ENCODE peak calls at places on chromosome 18, in nine cellular contexts. R, A, Y, V, L, F, C, I and H are unnamed samples.

GRCh38 chr18:77132369-77133050 is at the start of gene MBP:
- DNase-seq in Y (peak; percentile 43), C (peak; percentile 66), L (peak; percentile 33), V (peak; percentile 87), A (peak; percentile 76), I (no peak), F (peak; percentile 83), R (no peak), H (peak; percentile 90)

GRCh38 chr18:11154369-11154982 is 5.1 kb upstream of the PIEZO2 start:
- DNase-seq in C (peak; percentile 54), V (no peak), A (no peak), Y (no peak), R (peak; percentile 2), F (peak; percentile 82), I (peak; percentile 53), L (no peak), H (no peak)

GRCh38 chr18:74654637-74655036 is 57.0 kb downstream of the ZNF407 start:
- DNase-seq in L (no peak), V (no peak), A (no peak), C (peak; percentile 24), Y (no peak), I (peak; percentile 33), R (no peak), F (peak; percentile 60), H (no peak)

GRCh38 chr18:49168281-49168680 is 217.5 kb upstream of the SMAD7 start:
- DNase-seq in C (peak; percentile 22), A (no peak), R (no peak), L (no peak), V (peak; percentile 20), F (no peak), Y (no peak), I (no peak), H (no peak)

GRCh38 chr18:59246796-59247195 is 26.5 kb downstream of the RAX start:
- DNase-seq in I (no peak), A (no peak), V (no peak), C (no peak), R (no peak), L (no peak), Y (no peak), F (no peak), H (no peak)

GRCh38 chr18:32040936-32041335 is 22.3 kb downstream of the RNF125 start:
- DNase-seq in R (no peak), L (peak; percentile 19), Y (no peak), V (no peak), C (no peak), A (no peak), I (no peak), F (no peak), H (no peak)

GRCh38 chr18:76584414-76585310 is 89.6 kb upstream of the ZNF516 start:
- DNase-seq in L (no peak), C (no peak), V (no peak), I (no peak), A (no peak), R (no peak), Y (no peak), F (no peak), H (no peak)

GRCh38 chr18:48798334-48799197 is 152.2 kb downstream of the SMAD7 start:
- DNase-seq in V (peak; percentile 7), C (no peak), Y (no peak), L (no peak), F (no peak), I (no peak), R (no peak), A (no peak), H (peak; percentile 16)

GRCh38 chr18:75154997-75155396 is 53.9 kb downstream of the PTGR3 start:
- DNase-seq in A (no peak), F (no peak), C (no peak), V (no peak), Y (no peak), I (no peak), L (no peak), R (no peak), H (no peak)

GRCh38 chr18:36534154-36534688 is 236.7 kb downstream of the FHOD3 start:
- DNase-seq in R (no peak), F (no peak), Y (no peak), L (no peak), I (no peak), A (no peak), C (no peak), V (no peak), H (no peak)

GRCh38 chr18:21123290-21123926 is 11.8 kb upstream of the ROCK1 start:
- DNase-seq in I (no peak), R (no peak), A (no peak), Y (no peak), V (no peak), L (no peak), C (no peak), F (no peak), H (no peak)

GRCh38 chr18:46939337-46939963 is 22.0 kb downstream of the KATNAL2 start:
- DNase-seq in I (peak; percentile 51), V (no peak), F (no peak), C (peak; percentile 57), L (no peak), Y (no peak), R (no peak), A (no peak), H (no peak)

GRCh38 chr18:66271927-66272326 is 332.0 kb downstream of the CDH19 start:
- DNase-seq in C (no peak), V (no peak), L (no peak), A (no peak), Y (no peak), F (no peak), I (no peak), R (no peak), H (no peak)

GRCh38 chr18:3594760-3595241 is 144.8 kb downstream of the TGIF1 start:
- DNase-seq in R (no peak), C (peak; percentile 61), Y (no peak), F (peak; percentile 55), V (peak; percentile 33), A (no peak), L (no peak), I (no peak), H (peak; percentile 66)

GRCh38 chr18:9736942-9737813 is 29.1 kb downstream of the RAB31 start:
- DNase-seq in Y (no peak), I (peak; percentile 36), R (peak; percentile 43), V (no peak), F (peak; percentile 100), A (no peak), L (no peak), C (peak; percentile 44), H (no peak)

GRCh38 chr18:3094355-3094684 is 81.4 kb upstream of the LPIN2 start:
- DNase-seq in R (no peak), I (no peak), V (no peak), L (no peak), Y (no peak), F (peak; percentile 90), A (no peak), C (no peak), H (no peak)

GRCh38 chr18:10930078-10930477 is 219.3 kb downstream of the PIEZO2 start:
- DNase-seq in Y (no peak), A (no peak), F (no peak), C (no peak), V (no peak), I (no peak), L (no peak), R (no peak), H (no peak)

GRCh38 chr18:23998018-23998417 is 16.5 kb upstream of the TTC39C start:
- DNase-seq in F (peak; percentile 65), L (no peak), I (no peak), Y (no peak), V (no peak), R (no peak), A (no peak), C (no peak), H (no peak)

GRCh38 chr18:51235011-51235789 is 37.7 kb upstream of the MEX3C start:
- DNase-seq in Y (no peak), R (peak; percentile 19), F (no peak), A (no peak), V (no peak), L (no peak), C (peak; percentile 51), I (no peak), H (no peak)

GRCh38 chr18:78156466-78156865 is 823.2 kb upstream of the SALL3 start:
- DNase-seq in C (no peak), R (no peak), Y (no peak), F (no peak), V (no peak), I (no peak), A (no peak), L (no peak), H (no peak)

GRCh38 chr18:46719388-46719787 is 37.5 kb downstream of the ST8SIA5 start:
- DNase-seq in L (no peak), A (no peak), Y (no peak), R (no peak), V (no peak), F (no peak), I (no peak), C (no peak), H (no peak)

GRCh38 chr18:13300029-13300428 is 81.5 kb downstream of the LDLRAD4 start:
- DNase-seq in F (no peak), L (no peak), V (no peak), R (no peak), I (no peak), A (no peak), C (no peak), Y (no peak), H (no peak)